ENCODE peak calls at places on chromosome 4, in seven cellular contexts. N is GM23248, I is nephron progenitor cell, W is ELR, H is lower leg skin, B is MV-4-11, P is GM23338. T is an unnamed sample.

GRCh38 chr4:170007113-170007512 is 19.1 kb downstream of the MFAP3L start:
- DNase-seq in N (no peak), I (no peak), W (no peak), H (no peak), B (peak), P (no peak), T (no peak)

GRCh38 chr4:3297066-3297859 is 4.4 kb downstream of the RGS12 start:
- DNase-seq in N (no peak), I (no peak), W (no peak), H (peak), B (no peak), P (no peak), T (no peak)

GRCh38 chr4:90393215-90393614 is 266.0 kb downstream of the CCSER1 start:
- DNase-seq in N (no peak), I (no peak), W (no peak), H (no peak), B (no peak), P (no peak), T (no peak)

GRCh38 chr4:110106946-110107325 is 91.5 kb downstream of the ELOVL6 start:
- DNase-seq in N (peak), I (no peak), W (peak), H (no peak), B (no peak), P (peak), T (no peak)

GRCh38 chr4:48557478-48557877 is 67.4 kb downstream of the ZAR1 start:
- DNase-seq in N (no peak), I (no peak), W (peak), H (no peak), B (no peak), P (peak), T (peak)

GRCh38 chr4:177427097-177427665 is 15.1 kb downstream of the AGA start:
- DNase-seq in N (peak), I (no peak), W (peak), H (no peak), B (peak), P (no peak), T (peak)

GRCh38 chr4:187010052-187010451 is 286.4 kb upstream of the FAT1 start:
- DNase-seq in N (peak), I (no peak), W (no peak), H (no peak), B (no peak), P (no peak), T (no peak)

GRCh38 chr4:35358001-35358584 is 886.2 kb downstream of the ARAP2 start:
- DNase-seq in N (no peak), I (no peak), W (peak), H (no peak), B (no peak), P (peak), T (no peak)

GRCh38 chr4:68373513-68373912 is 23.6 kb upstream of the YTHDC1 start:
- DNase-seq in N (peak), I (peak), W (peak), H (peak), B (no peak), P (peak), T (peak)